ENCODE peak calls at places on chromosomes 6 and 20, in ten cellular contexts. G is neural crest cell, H is NCI-H1105 treated with DMSO at 0.1 percent for 48 hours, O is ELR, L is KG1, V is CD14-positive monocyte, Z is EL, X is fibroblast of lung, J is activated T-helper 1 cell treated with Interleukin-2 at 50 U/mL for 16 hours, P is kidney glomerular epithelial cell. I is an unnamed sample.

GRCh38 chr6:156556830-156557229 is 220.3 kb upstream of the ARID1B start:
- DNase-seq in X (no peak), V (no peak), J (no peak), Z (no peak), O (no peak), P (no peak), L (no peak), H (no peak), G (no peak), I (no peak)

GRCh38 chr6:127464161-127464880 is 5.1 kb upstream of the KIAA0408 start:
- DNase-seq in P (peak), L (no peak), J (no peak), H (no peak), G (no peak), V (no peak), O (peak), Z (peak), X (peak), I (no peak)

GRCh38 chr6:122153530-122153929 is 245.9 kb upstream of the HSF2 start:
- DNase-seq in X (no peak), P (no peak), L (no peak), J (no peak), G (no peak), O (no peak), Z (no peak), H (no peak), V (no peak), I (no peak)

GRCh38 chr6:151196571-151196970 is 43.2 kb upstream of the AKAP12 start:
- DNase-seq in Z (no peak), H (no peak), X (peak), L (no peak), V (no peak), J (no peak), O (no peak), P (no peak), G (no peak), I (peak)

GRCh38 chr6:79280756-79281155 is 46.3 kb upstream of the HMGN3 start:
- DNase-seq in Z (no peak), G (no peak), H (peak), L (no peak), V (no peak), O (no peak), X (no peak), P (peak), J (no peak), I (no peak)

GRCh38 chr6:152185158-152185574 is 377.7 kb downstream of the ESR1 start:
- DNase-seq in Z (no peak), P (no peak), L (no peak), G (no peak), O (no peak), X (no peak), H (no peak), J (no peak), V (no peak), I (no peak)

GRCh38 chr20:36153754-36154695 is 515 bp upstream of the EPB41L1 start:
- DNase-seq in X (peak), Z (peak), H (peak), G (peak), V (no peak), P (peak), J (no peak), O (peak), L (no peak), I (peak)

GRCh38 chr6:105798057-105798456 is 288.1 kb upstream of the PRDM1 start:
- DNase-seq in G (no peak), Z (peak), L (no peak), J (no peak), V (no peak), O (peak), H (no peak), X (peak), P (peak), I (no peak)

GRCh38 chr6:16704706-16705402 is 56.4 kb downstream of the ATXN1 start:
- DNase-seq in P (peak), V (peak), J (no peak), H (no peak), L (no peak), Z (peak), X (peak), G (no peak), O (peak), I (no peak)

GRCh38 chr6:52641826-52642225 is 29.1 kb upstream of the TMEM14A start:
- DNase-seq in G (no peak), P (no peak), J (no peak), Z (no peak), V (no peak), O (no peak), H (peak), X (no peak), L (no peak), I (no peak)

GRCh38 chr6:9481292-9482029 is 933.4 kb downstream of the TFAP2A start:
- DNase-seq in X (peak), P (no peak), O (peak), J (no peak), L (no peak), V (no peak), Z (peak), H (no peak), G (no peak), I (no peak)

GRCh38 chr20:48921883-48922867 is 664 bp downstream of the ARFGEF2 start:
- DNase-seq in P (no peak), Z (no peak), H (no peak), V (peak), G (no peak), O (peak), L (peak), X (peak), J (no peak), I (peak)

GRCh38 chr6:26216886-26217713 is 129.9 kb downstream of the HFE start:
- DNase-seq in H (no peak), J (peak), X (peak), L (no peak), V (peak), G (peak), P (no peak), O (peak), Z (no peak), I (peak)

GRCh38 chr6:160428069-160428430 is 79.9 kb downstream of the SLC22A3 start:
- DNase-seq in V (no peak), L (no peak), H (peak), X (peak), P (no peak), G (no peak), J (no peak), Z (no peak), O (no peak), I (peak)

GRCh38 chr20:19122395-19122794 is 90.0 kb upstream of the SLC24A3 start:
- DNase-seq in G (no peak), V (no peak), P (no peak), Z (no peak), X (no peak), O (no peak), J (no peak), L (no peak), H (no peak), I (no peak)

GRCh38 chr20:43186312-43186711 is 3.4 kb downstream of the PTPRT start:
- DNase-seq in H (no peak), G (no peak), V (no peak), P (no peak), X (no peak), O (no peak), J (no peak), Z (no peak), L (no peak), I (no peak)

GRCh38 chr6:41503841-41504525 is 42.2 kb upstream of the FOXP4 start:
- DNase-seq in J (no peak), G (no peak), P (peak), X (peak), L (no peak), H (peak), O (peak), Z (peak), V (no peak), I (peak)

GRCh38 chr6:139373154-139373927 is 1.1 kb downstream of the CITED2 start:
- DNase-seq in H (peak), X (peak), L (no peak), G (peak), J (peak), P (no peak), Z (peak), V (peak), O (peak), I (peak)